ENCODE peak calls at places on chromosomes 16 and 17, in seven cellular contexts. U, S, M, P, R, Q and W are unnamed samples.

GRCh38 chr17:81536299-81537290 is 8.4 kb downstream of the FSCN2 start:
- DNase-seq in U (no peak), S (peak; percentile 65), M (no peak), P (no peak), R (no peak), Q (no peak), W (peak; percentile 47)

GRCh38 chr17:32103476-32104113 is 38.7 kb upstream of the RHOT1 start:
- DNase-seq in U (no peak), S (no peak), M (no peak), P (no peak), R (no peak), Q (no peak), W (no peak)

GRCh38 chr17:40086150-40087044 is 14.0 kb downstream of the NR1D1 start:
- DNase-seq in U (peak; percentile 77), S (peak; percentile 90), M (no peak), P (peak; percentile 86), R (peak; percentile 42), Q (no peak), W (peak; percentile 60)

GRCh38 chr16:73095885-73096341 is 48.0 kb upstream of the ZFHX3 start:
- DNase-seq in U (no peak), S (no peak), M (no peak), P (no peak), R (peak; percentile 3), Q (no peak), W (peak; percentile 4)

GRCh38 chr16:27174798-27175197 is 28.5 kb upstream of the KDM8 start:
- DNase-seq in U (no peak), S (no peak), M (peak; percentile 76), P (no peak), R (peak; percentile 75), Q (no peak), W (peak; percentile 77)

GRCh38 chr17:51059781-51060180 is 60.9 kb downstream of the SPAG9 start:
- DNase-seq in U (no peak), S (no peak), M (peak; percentile 63), P (no peak), R (peak; percentile 65), Q (no peak), W (peak; percentile 58)

GRCh38 chr17:70006159-70006558 is 68.9 kb upstream of the KCNJ16 start:
- DNase-seq in U (no peak), S (no peak), M (no peak), P (no peak), R (peak; percentile 83), Q (no peak), W (peak; percentile 21)

GRCh38 chr16:61432421-61432820 is 603.8 kb downstream of the CDH8 start:
- DNase-seq in U (no peak), S (no peak), M (no peak), P (no peak), R (peak; percentile 5), Q (no peak), W (peak; percentile 0)

GRCh38 chr16:1343428-1344242 is 8.0 kb downstream of the TSR3 start:
- DNase-seq in U (no peak), S (no peak), M (no peak), P (no peak), R (no peak), Q (no peak), W (no peak)

GRCh38 chr16:81185416-81185815 is 53.1 kb upstream of the BCO1 start:
- DNase-seq in U (no peak), S (no peak), M (no peak), P (no peak), R (no peak), Q (no peak), W (no peak)

GRCh38 chr16:50298075-50298460 is 31.7 kb downstream of the ADCY7 start:
- DNase-seq in U (no peak), S (no peak), M (no peak), P (no peak), R (no peak), Q (no peak), W (no peak)

GRCh38 chr17:78357687-78358537 is 2.0 kb downstream of the SOCS3 start:
- DNase-seq in U (no peak), S (peak; percentile 47), M (no peak), P (no peak), R (no peak), Q (no peak), W (peak; percentile 23)

GRCh38 chr16:26391833-26392232 is 674.9 kb upstream of the C16orf82 start:
- DNase-seq in U (peak; percentile 4), S (peak; percentile 30), M (no peak), P (no peak), R (no peak), Q (no peak), W (no peak)

GRCh38 chr16:79677799-79678525 is 77.4 kb upstream of the MAF start:
- DNase-seq in U (no peak), S (no peak), M (no peak), P (no peak), R (no peak), Q (no peak), W (no peak)

GRCh38 chr16:4801962-4802658 is at the start of gene ROGDI:
- DNase-seq in U (peak; percentile 92), S (peak; percentile 96), M (peak; percentile 87), P (peak; percentile 97), R (peak; percentile 80), Q (peak; percentile 64), W (peak; percentile 64)

GRCh38 chr16:11805556-11805955 is 8.5 kb upstream of the ZC3H7A start:
- DNase-seq in U (no peak), S (no peak), M (no peak), P (no peak), R (no peak), Q (no peak), W (no peak)

GRCh38 chr16:59060212-59060611 is 326.1 kb upstream of the GOT2 start:
- DNase-seq in U (no peak), S (no peak), M (no peak), P (no peak), R (no peak), Q (no peak), W (peak; percentile 25)

GRCh38 chr17:49739662-49740271 is 24.2 kb downstream of the FAM117A start:
- DNase-seq in U (peak; percentile 96), S (no peak), M (no peak), P (no peak), R (no peak), Q (no peak), W (no peak)
- H3K9me2 ChIP-seq in U (no peaks in the 10 kb centered on the region), S (no peaks in the 10 kb centered on the region), M (no peaks in the 10 kb centered on the region), P (no peaks in the 10 kb centered on the region), R (no peaks in the 10 kb centered on the region), Q (no peaks in the 10 kb centered on the region), W (no peaks in the 10 kb centered on the region)

GRCh38 chr16:51813609-51814008 is 662.5 kb upstream of the SALL1 start:
- DNase-seq in U (no peak), S (peak; percentile 78), M (no peak), P (no peak), R (no peak), Q (no peak), W (no peak)
- H3K9me2 ChIP-seq in U (no peaks in the 10 kb centered on the region), S (no peaks in the 10 kb centered on the region), M (no peaks in the 10 kb centered on the region), P (no peaks in the 10 kb centered on the region), R (no peaks in the 10 kb centered on the region), Q (no peaks in the 10 kb centered on the region), W (no peaks in the 10 kb centered on the region)

DNA sequence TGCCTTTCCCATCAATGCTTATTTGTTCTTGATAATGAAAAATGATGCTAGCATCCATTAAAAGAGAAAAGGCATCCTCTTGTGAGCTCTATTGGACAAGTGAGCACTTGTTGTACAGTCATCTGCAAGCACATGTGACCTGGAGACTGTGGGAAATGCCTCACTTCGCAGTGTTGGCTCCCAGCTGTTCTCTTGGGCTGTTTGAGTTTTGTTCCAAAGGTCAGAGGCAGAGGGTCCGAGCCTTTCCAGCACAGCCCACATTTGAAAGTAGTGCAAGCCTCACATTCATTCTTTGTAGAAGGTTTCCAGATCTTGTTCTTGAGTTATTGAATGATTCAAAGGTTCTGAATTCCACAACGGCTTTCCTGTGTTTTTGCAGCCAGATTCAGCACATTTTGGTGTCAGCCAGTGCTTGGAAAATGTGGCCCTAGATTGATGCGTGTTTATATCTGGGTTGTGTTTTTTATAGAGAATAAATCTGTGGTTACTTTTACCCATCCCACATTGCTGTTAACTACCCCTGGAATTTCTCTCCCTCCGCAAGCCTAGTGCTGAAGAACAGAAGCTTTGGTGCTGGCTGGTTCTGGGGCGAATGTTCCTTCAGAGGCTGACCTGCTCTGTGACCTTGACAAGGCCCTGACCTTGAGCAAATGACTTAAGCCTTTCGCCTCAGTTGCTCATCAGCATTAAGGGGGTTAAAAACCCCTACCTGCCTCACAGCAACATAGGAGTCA is 49.8 kb downstream of the CDH1 start:
- DNase-seq in U (no peak), S (no peak), M (no peak), P (peak; percentile 31), R (no peak), Q (no peak), W (peak; percentile 30)
- H3K9me2 ChIP-seq in U (no peaks in the 10 kb centered on the region), S (no peaks in the 10 kb centered on the region), M (no peaks in the 10 kb centered on the region), P (no peaks in the 10 kb centered on the region), R (no peaks in the 10 kb centered on the region), Q (no peaks in the 10 kb centered on the region), W (no peaks in the 10 kb centered on the region)

GRCh38 chr17:48996696-48997102 is 486 bp upstream of the IGF2BP1 start:
- DNase-seq in U (no peak), S (no peak), M (no peak), P (no peak), R (no peak), Q (no peak), W (no peak)
- H3K9me2 ChIP-seq in U (no peaks in the 10 kb centered on the region), S (no peaks in the 10 kb centered on the region), M (no peaks in the 10 kb centered on the region), P (no peaks in the 10 kb centered on the region), R (no peaks in the 10 kb centered on the region), Q (no peaks in the 10 kb centered on the region), W (no peaks in the 10 kb centered on the region)

DNA sequence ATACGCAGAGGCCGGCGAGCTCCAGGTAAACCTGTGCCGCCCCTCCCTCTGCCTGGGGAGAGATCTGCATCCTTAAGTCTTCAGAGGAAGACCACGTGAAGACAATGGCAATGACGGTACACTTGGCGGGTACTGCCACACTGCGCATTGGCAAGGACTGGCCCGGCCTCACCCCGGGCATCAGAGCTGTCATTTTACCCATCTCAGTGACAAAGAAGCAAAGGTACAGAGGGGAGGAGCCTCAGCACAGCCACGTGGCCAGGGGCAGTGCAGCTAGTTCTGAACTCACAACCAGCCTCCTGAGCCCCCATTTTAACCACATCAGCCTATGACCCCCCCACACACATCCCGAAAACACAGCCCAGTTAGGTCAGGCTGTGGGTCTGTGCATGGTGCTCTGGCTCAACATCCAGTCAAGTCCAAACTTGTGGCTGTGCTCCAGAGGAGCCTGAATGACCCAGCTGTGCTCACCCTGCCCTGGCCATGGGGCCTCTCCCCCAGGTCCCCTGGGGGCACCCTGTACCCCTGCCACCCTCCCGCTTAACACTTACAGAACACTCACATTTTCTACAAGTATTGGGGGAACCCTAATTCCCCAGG is 80.6 kb downstream of the C16orf95 start:
- DNase-seq in U (no peak), S (no peak), M (no peak), P (no peak), R (no peak), Q (no peak), W (no peak)
- H3K9me2 ChIP-seq in U (no peaks in the 10 kb centered on the region), S (peaks cover 5% of the 10 kb centered on the region), M (peaks cover 4% of the 10 kb centered on the region), P (no peaks in the 10 kb centered on the region), R (no peaks in the 10 kb centered on the region), Q (no peaks in the 10 kb centered on the region), W (no peaks in the 10 kb centered on the region)